ENCODE peak calls at places on chromosomes 12 and 14, in five cellular contexts. H is PC-9, W is psoas muscle, Z is right cardiac atrium, M is A549. C is an unnamed sample.

GRCh38 chr14:36268957-36269734 is 51.3 kb downstream of the MBIP start:
- DNase-seq in M (no peak), Z (no peak), W (no peak), H (no peak), C (no peak)

GRCh38 chr12:19402743-19403400 is 36.4 kb upstream of the AEBP2 start:
- DNase-seq in H (peak; percentile 66), Z (peak; percentile 51), W (peak; percentile 25), M (peak; percentile 29), C (peak; percentile 12)

GRCh38 chr12:65791400-65791799 is 32.9 kb upstream of the HMGA2 start:
- DNase-seq in W (no peak), M (no peak), H (no peak), Z (no peak), C (no peak)

GRCh38 chr14:67491741-67492504 is 3.4 kb upstream of the TMEM229B start:
- DNase-seq in Z (peak; percentile 68), W (no peak), M (no peak), H (no peak), C (peak; percentile 35)

GRCh38 chr14:23173796-23174195 is 9.7 kb downstream of the SLC7A8 start:
- DNase-seq in Z (no peak), H (no peak), M (no peak), W (no peak), C (no peak)

GRCh38 chr12:64236549-64236948 is 14.5 kb upstream of the KICS2 start:
- DNase-seq in H (no peak), M (peak; percentile 29), Z (no peak), W (no peak), C (no peak)

GRCh38 chr14:60968099-60968498 is 12.8 kb downstream of the TRMT5 start:
- DNase-seq in W (no peak), Z (no peak), H (no peak), M (no peak), C (no peak)

GRCh38 chr12:48828293-48828692 is 10.0 kb downstream of the CACNB3 start:
- DNase-seq in H (no peak), M (no peak), W (no peak), Z (no peak), C (no peak)

GRCh38 chr12:121483950-121484349 is 84.0 kb downstream of the RNF34 start:
- DNase-seq in Z (no peak), H (no peak), W (no peak), M (no peak), C (no peak)

GRCh38 chr12:91423336-91424050 is 240.9 kb upstream of the DCN start:
- DNase-seq in M (no peak), W (no peak), H (no peak), Z (no peak), C (no peak)

GRCh38 chr12:98465505-98465904 is 49.9 kb upstream of the TMPO start:
- DNase-seq in H (no peak), W (no peak), M (no peak), Z (no peak), C (no peak)

GRCh38 chr12:124792177-124792576 is 71.5 kb downstream of the SCARB1 start:
- DNase-seq in M (no peak), Z (peak; percentile 11), W (no peak), H (no peak), C (no peak)

GRCh38 chr14:64549805-64550538 is at the start of gene PPP1R36:
- DNase-seq in Z (peak; percentile 88), W (peak; percentile 41), M (no peak), H (peak; percentile 44), C (peak; percentile 61)

GRCh38 chr12:96502477-96502876 is 13.1 kb downstream of the CFAP54 start:
- DNase-seq in M (peak; percentile 26), H (no peak), Z (no peak), W (no peak), C (no peak)

GRCh38 chr14:96754162-96754844 is 42.9 kb upstream of the VRK1 start:
- DNase-seq in W (no peak), M (peak; percentile 20), Z (no peak), H (no peak), C (no peak)

GRCh38 chr14:29390046-29390841 is 537.4 kb downstream of the PRKD1 start:
- DNase-seq in M (no peak), W (peak; percentile 4), H (no peak), Z (no peak), C (no peak)

GRCh38 chr14:76412501-76412900 is 36.6 kb downstream of the ESRRB start:
- DNase-seq in Z (no peak), H (no peak), M (no peak), W (no peak), C (no peak)

GRCh38 chr14:75570797-75571196 is 7.6 kb upstream of the FLVCR2 start:
- DNase-seq in H (no peak), M (no peak), Z (no peak), W (no peak), C (no peak)

GRCh38 chr12:27981874-27982273 is 9.3 kb upstream of the PTHLH start:
- DNase-seq in H (no peak), M (peak; percentile 62), W (no peak), Z (no peak), C (no peak)

GRCh38 chr14:79090781-79091180 is 920.6 kb downstream of the NRXN3 start:
- DNase-seq in Z (no peak), W (no peak), H (no peak), M (no peak), C (no peak)

GRCh38 chr12:93183940-93184663 is 193.6 kb upstream of the NUDT4 start:
- DNase-seq in W (peak; percentile 29), Z (peak; percentile 79), H (no peak), M (no peak), C (peak; percentile 65)

GRCh38 chr14:65069874-65070709 is 32.2 kb downstream of the MAX start:
- DNase-seq in Z (no peak), H (peak; percentile 85), M (no peak), W (no peak), C (no peak)

GRCh38 chr14:55240526-55241178 is 30.6 kb upstream of the FBXO34 start:
- DNase-seq in W (no peak), H (no peak), M (no peak), Z (no peak), C (no peak)

GRCh38 chr14:23580948-23581281 is 2.3 kb upstream of the JPH4 start:
- DNase-seq in M (peak; percentile 46), Z (no peak), W (no peak), H (no peak), C (no peak)

GRCh38 chr12:95182868-95183415 is 34.3 kb downstream of the FGD6 start:
- DNase-seq in W (no peak), Z (no peak), H (peak; percentile 38), M (peak; percentile 79), C (no peak)

GRCh38 chr14:63647696-63648410 is 6.2 kb upstream of the WDR89 start:
- DNase-seq in H (no peak), M (no peak), Z (no peak), W (no peak), C (no peak)

GRCh38 chr14:34297786-34298520 is 164.1 kb downstream of the SPTSSA start:
- DNase-seq in H (peak; percentile 1), Z (no peak), W (no peak), M (peak; percentile 31), C (no peak)

GRCh38 chr14:72172597-72172996 is 240.4 kb downstream of the RGS6 start:
- DNase-seq in M (no peak), W (no peak), Z (no peak), H (no peak), C (no peak)

DNA sequence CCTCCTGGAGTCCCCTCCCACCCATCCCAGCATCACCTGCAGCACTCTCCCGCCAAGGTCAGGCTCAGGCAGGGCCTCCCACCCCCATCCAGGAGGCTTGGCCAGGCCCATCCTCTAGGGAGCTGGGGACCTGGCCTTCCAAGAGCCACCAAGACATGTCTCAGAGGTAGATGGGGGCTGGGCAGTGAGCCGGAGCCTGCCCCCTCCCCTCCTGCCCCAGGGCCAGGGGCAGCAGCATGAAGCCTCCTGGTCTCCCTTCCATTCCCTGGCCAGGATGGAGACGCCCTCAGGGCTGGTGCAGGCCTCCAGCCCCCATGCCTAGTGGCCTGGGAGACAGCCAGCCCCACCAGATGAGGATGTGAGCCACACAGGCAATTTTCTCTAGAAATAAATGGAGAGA is 69.3 kb upstream of the C14orf180 start:
- DNase-seq in W (no peak), M (no peak), Z (no peak), H (no peak), C (no peak)
- H3K9me3 ChIP-seq in W (no peaks in the 10 kb centered on the region), M (no peaks in the 10 kb centered on the region), Z (no peaks in the 10 kb centered on the region), H (no peaks in the 10 kb centered on the region), C (no peaks in the 10 kb centered on the region)

GRCh38 chr12:4535092-4535491 is 3.6 kb upstream of the RAD51AP1 start:
- DNase-seq in W (no peak), H (no peak), M (no peak), Z (no peak), C (no peak)

GRCh38 chr12:4526923-4527546 is 11.7 kb upstream of the RAD51AP1 start:
- DNase-seq in M (peak; percentile 20), Z (no peak), H (no peak), W (no peak), C (no peak)

GRCh38 chr12:4535871-4536270 is 2.8 kb upstream of the RAD51AP1 start:
- DNase-seq in Z (no peak), W (no peak), M (no peak), H (no peak), C (no peak)

DNA sequence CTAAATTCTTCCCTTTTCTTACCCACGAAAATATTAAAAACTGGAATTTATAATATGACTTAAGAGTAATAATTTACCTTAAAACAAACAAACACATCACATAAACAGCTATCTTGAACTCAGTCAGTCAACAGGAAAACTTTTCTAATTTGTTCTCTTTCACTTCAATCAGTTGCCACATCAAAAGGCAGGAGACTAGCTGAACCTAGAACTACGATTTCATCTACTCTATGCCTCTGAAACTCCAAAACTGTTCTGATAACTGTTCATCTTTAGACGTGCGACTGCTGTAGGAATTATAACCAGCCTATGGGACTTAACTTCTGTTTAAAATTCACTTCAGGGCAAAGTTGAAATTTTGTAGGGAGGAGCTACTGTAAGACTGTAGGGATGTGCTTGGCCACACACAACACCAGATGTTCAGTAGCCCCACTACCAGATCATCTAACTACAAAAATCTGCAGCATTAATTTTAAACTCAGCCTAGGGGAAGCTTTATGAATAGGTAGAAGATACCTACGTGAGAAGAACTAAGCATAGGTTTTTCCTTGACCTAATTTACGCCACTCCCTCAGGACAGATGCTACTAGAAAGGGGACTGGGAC is 7.6 kb upstream of the RAD51AP1 start:
- DNase-seq in H (no peak), W (no peak), M (no peak), Z (no peak), C (no peak)
- H3K27ac ChIP-seq in H (no peak overlapping the region), W (no peak overlapping the region), M (no peak overlapping the region), Z (no peak overlapping the region), C (no peak overlapping the region)

DNA sequence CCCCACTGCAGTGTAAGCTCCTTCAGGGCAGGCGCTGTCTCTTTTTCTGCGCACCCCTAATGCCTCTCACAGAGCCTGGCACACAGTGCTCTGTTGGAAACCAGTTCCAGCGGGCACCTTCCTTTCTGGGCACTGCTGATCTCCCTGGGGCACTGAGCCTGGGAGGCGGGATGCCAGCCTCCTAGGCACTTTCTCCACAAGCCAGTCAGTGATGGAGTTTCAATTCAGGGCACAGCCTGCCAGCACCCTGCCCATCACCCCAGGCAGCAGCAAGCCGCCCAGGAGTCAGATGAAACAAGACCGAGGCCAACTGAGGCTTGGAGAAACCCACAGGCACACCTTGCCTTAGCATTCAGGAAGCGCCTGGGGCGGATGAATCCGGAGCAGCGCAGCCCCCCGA is 5.7 kb upstream of the CTDSP2 start:
- DNase-seq in H (no peak), W (no peak), Z (peak; percentile 76), M (no peak), C (no peak)
- H3K4me3 ChIP-seq in H (no peak overlapping the region), W (peak overlapping the region; percentile 65), Z (peak overlapping the region; percentile 21), M (no peak overlapping the region), C (peak overlapping the region; percentile 51)

DNA sequence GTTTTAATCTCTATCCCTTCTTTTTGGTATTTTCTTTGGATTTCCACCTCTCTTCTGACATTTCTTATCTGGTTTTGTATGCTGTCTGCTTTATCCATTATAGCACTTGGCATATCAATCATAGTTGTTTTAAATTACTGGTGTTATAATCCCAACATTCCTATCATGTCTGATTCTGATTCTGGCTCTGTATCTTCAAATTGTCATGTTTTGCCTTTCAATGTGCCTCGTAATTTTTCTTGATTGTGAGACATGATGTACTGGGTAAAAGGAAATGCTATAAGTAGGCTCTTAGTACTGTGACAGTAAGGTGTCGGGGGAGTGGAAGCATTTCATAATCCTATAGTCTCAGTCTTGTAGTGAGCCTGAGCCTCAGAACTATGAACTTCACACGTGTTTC is 729.3 kb upstream of the NOVA1 start:
- DNase-seq in M (no peak), Z (no peak), W (no peak), H (no peak), C (no peak)
- H3K9me3 ChIP-seq in M (no peaks in the 10 kb centered on the region), Z (no peaks in the 10 kb centered on the region), W (peaks cover 14% of the 10 kb centered on the region), H (no peaks in the 10 kb centered on the region), C (peaks cover 13% of the 10 kb centered on the region)

C was measured in heart right ventricle.